ENCODE peak calls at places on chromosomes 6 and 20, in five cellular contexts. X is HS-5; J is SK-N-SH; Y is cardiac fibroblast; F is activated T-helper 2 cell treated with anti-CD3 and anti-CD28 coated beads, Interferon-gamma antibody, Interleukin-2, Interleukin-4, amounts not matched to agents 10 μg/mL and 5 μg/mL and 100 μg/mL, durations not matched to agents 14 hours and 24 hours and 36 hours. E is an unnamed sample.
A peak's percentile ranks its signal among the peaks of the same experiment; 100 is the strongest.

GRCh38 chr6:45047573-45047972 is 280.6 kb upstream of the RUNX2 start:
- DNase-seq in Y (no peak), J (no peak), X (no peak), F (no peak), E (no peak)

GRCh38 chr20:62494980-62495797 is 19.4 kb upstream of the GATA5 start:
- DNase-seq in Y (no peak), F (no peak), J (no peak), X (no peak), E (no peak)

GRCh38 chr20:1309439-1309847 is 19.5 kb downstream of the SDCBP2 start:
- DNase-seq in Y (no peak), J (no peak), F (no peak), X (no peak), E (no peak)

GRCh38 chr6:138161434-138162103 is at the start of gene ARFGEF3:
- DNase-seq in J (peak; percentile 48), X (no peak), Y (peak; percentile 12), F (peak; percentile 28), E (no peak)

GRCh38 chr6:106751501-106752252 is 122.3 kb downstream of the QRSL1 start:
- DNase-seq in F (no peak), J (no peak), Y (no peak), X (peak; percentile 41), E (no peak)

GRCh38 chr6:139721924-139722323 is 347.5 kb upstream of the CITED2 start:
- DNase-seq in F (no peak), Y (no peak), J (no peak), X (no peak), E (no peak)

GRCh38 chr20:39935921-39936320 is 753.1 kb downstream of the MAFB start:
- DNase-seq in Y (no peak), X (no peak), J (no peak), F (no peak), E (no peak)

GRCh38 chr6:105184921-105185320 is 5.1 kb upstream of the POPDC3 start:
- DNase-seq in X (no peak), Y (peak; percentile 81), F (no peak), J (no peak), E (peak; percentile 59)

GRCh38 chr6:127202676-127203075 is 64.0 kb upstream of the RNF146 start:
- DNase-seq in X (no peak), F (no peak), J (no peak), Y (no peak), E (no peak)

GRCh38 chr20:50799176-50799889 is 4.5 kb downstream of the BCAS4 start:
- DNase-seq in Y (no peak), X (no peak), J (no peak), F (no peak), E (no peak)

E was measured in AG04449.